ENCODE peak calls at places on chromosomes 7 and 10, in six cellular contexts. K, D, H, B, G and C are unnamed samples.
A peak's percentile ranks its signal among the peaks of the same experiment; 100 is the strongest.

GRCh38 chr10:92829042-92829785 is 19.1 kb upstream of the EXOC6 start:
- DNase-seq in H (no peak), B (no peak), G (no peak), D (no peak), K (no peak), C (no peak)

GRCh38 chr10:6402349-6402709 is 177.7 kb downstream of the PRKCQ start:
- DNase-seq in H (no peak), G (no peak), D (no peak), K (no peak), B (no peak), C (no peak)

GRCh38 chr7:27750336-27750735 is 10.4 kb downstream of the TAX1BP1 start:
- DNase-seq in B (no peak), G (peak; percentile 11), D (peak; percentile 17), K (no peak), H (no peak), C (peak; percentile 16)

GRCh38 chr7:78924581-78924980 is 528.9 kb downstream of the MAGI2 start:
- DNase-seq in K (peak; percentile 17), H (peak; percentile 1), B (peak; percentile 43), G (no peak), D (peak; percentile 50), C (peak; percentile 63)

GRCh38 chr7:33774762-33775523 is 130.4 kb upstream of the BMPER start:
- DNase-seq in B (peak; percentile 81), H (peak; percentile 70), G (no peak), K (peak; percentile 79), D (peak; percentile 7), C (peak; percentile 67)

GRCh38 chr7:158274404-158274811 is 313.2 kb downstream of the PTPRN2 start:
- DNase-seq in K (no peak), G (no peak), D (no peak), H (no peak), B (no peak), C (no peak)

GRCh38 chr7:123876557-123877256 is 31.7 kb downstream of the HYAL4 start:
- DNase-seq in B (no peak), G (peak; percentile 15), D (no peak), H (no peak), K (no peak), C (no peak)

GRCh38 chr10:79392020-79392398 is 44.7 kb downstream of the PPIF start:
- DNase-seq in K (no peak), D (no peak), B (no peak), G (no peak), H (no peak), C (no peak)

GRCh38 chr7:112160130-112160770 is 45.9 kb downstream of the DOCK4 start:
- DNase-seq in H (peak; percentile 32), G (peak; percentile 94), K (peak; percentile 48), B (peak; percentile 61), D (peak; percentile 66), C (peak; percentile 17)

GRCh38 chr7:25849361-25850184 is 302.4 kb upstream of the NFE2L3 start:
- DNase-seq in K (peak; percentile 88), D (peak; percentile 38), G (peak; percentile 90), B (peak; percentile 91), H (peak; percentile 86), C (peak; percentile 86)

GRCh38 chr7:26759108-26759507 is 105.3 kb downstream of the SKAP2 start:
- DNase-seq in G (no peak), B (no peak), D (no peak), H (no peak), K (no peak), C (no peak)

GRCh38 chr7:73652541-73652949 is 15.1 kb upstream of the VPS37D start:
- DNase-seq in B (no peak), D (no peak), K (no peak), G (no peak), H (no peak), C (no peak)

GRCh38 chr7:120785056-120785455 is 72.9 kb downstream of the TSPAN12 start:
- DNase-seq in K (no peak), H (no peak), G (no peak), D (no peak), B (no peak), C (no peak)

GRCh38 chr7:101589976-101590662 is 39.0 kb downstream of the MYL10 start:
- DNase-seq in G (no peak), H (no peak), B (no peak), K (no peak), D (no peak), C (no peak)

GRCh38 chr10:70145666-70146488 is 623 bp downstream of the TYSND1 start:
- DNase-seq in K (peak; percentile 64), B (peak; percentile 54), G (peak; percentile 80), H (peak; percentile 51), D (peak; percentile 83), C (peak; percentile 80)

GRCh38 chr10:86769991-86770390 is 13.6 kb downstream of the BMPR1A start:
- DNase-seq in B (no peak), G (no peak), H (no peak), D (no peak), K (no peak), C (no peak)

GRCh38 chr10:98272245-98272644 is 4.3 kb upstream of the LOXL4 start:
- DNase-seq in K (no peak), D (no peak), B (no peak), G (no peak), H (no peak), C (no peak)

GRCh38 chr10:110206988-110207804 is at the start of gene MXI1:
- DNase-seq in K (peak; percentile 85), B (peak; percentile 82), H (peak; percentile 80), G (peak; percentile 72), D (peak; percentile 68), C (peak; percentile 88)

GRCh38 chr7:49630513-49630912 is 142.9 kb upstream of the VWC2 start:
- DNase-seq in D (no peak), B (no peak), K (no peak), H (no peak), G (no peak), C (no peak)

GRCh38 chr7:99504281-99504602 is 220 bp upstream of the ZKSCAN5 start:
- DNase-seq in K (peak; percentile 96), G (no peak), H (no peak), B (no peak), D (peak; percentile 93), C (peak; percentile 100)

GRCh38 chr7:151061241-151062110 is 2.1 kb downstream of the SLC4A2 start:
- DNase-seq in H (no peak), B (no peak), D (no peak), K (no peak), G (no peak), C (no peak)
- H3K9ac ChIP-seq in H (peak overlapping the region; percentile 81), B (peak overlapping the region; percentile 84), D (peak overlapping the region; percentile 89), K (no peak overlapping the region), G (no peak overlapping the region), C (peak overlapping the region; percentile 92)

GRCh38 chr10:63700935-63701263 is 179.7 kb downstream of the REEP3 start:
- DNase-seq in K (no peak), B (peak; percentile 67), H (peak; percentile 42), D (no peak), G (no peak), C (peak; percentile 66)

GRCh38 chr10:63699785-63700184 is 178.6 kb downstream of the REEP3 start:
- DNase-seq in H (peak; percentile 72), K (peak; percentile 75), B (peak; percentile 59), D (peak; percentile 79), G (peak; percentile 78), C (peak; percentile 68)

GRCh38 chr10:63697956-63698814 is 177.0 kb downstream of the REEP3 start:
- DNase-seq in D (peak; percentile 72), G (no peak), H (no peak), B (no peak), K (no peak), C (no peak)

GRCh38 chr10:63700209-63700934 is 179.2 kb downstream of the REEP3 start:
- DNase-seq in B (peak; percentile 99), H (peak; percentile 99), D (peak; percentile 99), G (peak; percentile 91), K (peak; percentile 99), C (peak; percentile 96)

GRCh38 chr10:63698815-63699205 is 177.6 kb downstream of the REEP3 start:
- DNase-seq in B (no peak), G (no peak), D (no peak), H (peak; percentile 61), K (peak; percentile 65), C (no peak)
- H3K4me1 ChIP-seq in B (peaks cover 6% of the 10 kb centered on the region), G (peaks cover 27% of the 10 kb centered on the region), D (peaks cover 57% of the 10 kb centered on the region), H (peaks cover 25% of the 10 kb centered on the region), K (peaks cover 19% of the 10 kb centered on the region), C (peaks cover 51% of the 10 kb centered on the region)

GRCh38 chr7:152406491-152406890 is 29.3 kb downstream of the KMT2C start:
- DNase-seq in G (no peak), K (no peak), B (no peak), H (no peak), D (no peak), C (no peak)

GRCh38 chr7:152414779-152415178 is 21.0 kb downstream of the KMT2C start:
- DNase-seq in K (no peak), H (no peak), B (no peak), G (no peak), D (no peak), C (no peak)

DNA sequence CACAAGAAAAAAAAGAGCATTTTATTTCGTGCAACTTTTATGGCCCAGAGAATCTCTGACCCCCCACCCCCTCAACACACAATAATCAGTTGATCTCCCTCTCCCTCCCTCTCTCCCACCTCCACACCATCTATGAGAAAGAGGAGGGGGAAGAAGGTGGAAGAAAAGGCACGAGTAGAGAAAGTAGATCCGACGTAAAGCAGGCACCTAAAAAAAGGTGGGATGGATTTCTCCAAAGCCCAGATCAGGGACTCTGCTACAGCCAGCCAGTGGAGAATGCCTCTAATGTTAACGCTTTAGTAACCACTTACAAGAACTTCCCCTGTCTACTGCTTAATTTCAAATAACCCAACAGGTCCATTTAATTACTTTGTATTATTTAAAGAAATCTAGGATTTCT is 24.4 kb downstream of the KMT2C start:
- DNase-seq in B (no peak), G (no peak), K (no peak), D (no peak), H (no peak), C (no peak)
- H3K9ac ChIP-seq in B (no peak overlapping the region), G (no peak overlapping the region), K (no peak overlapping the region), D (no peak overlapping the region), H (no peak overlapping the region), C (no peak overlapping the region)

GRCh38 chr10:50640238-50640637 is 16.5 kb upstream of the SGMS1 start:
- DNase-seq in B (no peak), K (no peak), G (no peak), D (no peak), H (no peak), C (no peak)

GRCh38 chr10:50634479-50634878 is 10.7 kb upstream of the SGMS1 start:
- DNase-seq in H (no peak), D (no peak), B (no peak), K (no peak), G (no peak), C (no peak)

GRCh38 chr10:50636576-50636975 is 12.8 kb upstream of the SGMS1 start:
- DNase-seq in K (peak; percentile 51), B (no peak), H (peak; percentile 47), G (no peak), D (no peak), C (no peak)

GRCh38 chr10:50635286-50635685 is 11.5 kb upstream of the SGMS1 start:
- DNase-seq in G (peak; percentile 11), K (peak; percentile 96), B (peak; percentile 94), D (peak; percentile 45), H (peak; percentile 95), C (peak; percentile 69)

DNA sequence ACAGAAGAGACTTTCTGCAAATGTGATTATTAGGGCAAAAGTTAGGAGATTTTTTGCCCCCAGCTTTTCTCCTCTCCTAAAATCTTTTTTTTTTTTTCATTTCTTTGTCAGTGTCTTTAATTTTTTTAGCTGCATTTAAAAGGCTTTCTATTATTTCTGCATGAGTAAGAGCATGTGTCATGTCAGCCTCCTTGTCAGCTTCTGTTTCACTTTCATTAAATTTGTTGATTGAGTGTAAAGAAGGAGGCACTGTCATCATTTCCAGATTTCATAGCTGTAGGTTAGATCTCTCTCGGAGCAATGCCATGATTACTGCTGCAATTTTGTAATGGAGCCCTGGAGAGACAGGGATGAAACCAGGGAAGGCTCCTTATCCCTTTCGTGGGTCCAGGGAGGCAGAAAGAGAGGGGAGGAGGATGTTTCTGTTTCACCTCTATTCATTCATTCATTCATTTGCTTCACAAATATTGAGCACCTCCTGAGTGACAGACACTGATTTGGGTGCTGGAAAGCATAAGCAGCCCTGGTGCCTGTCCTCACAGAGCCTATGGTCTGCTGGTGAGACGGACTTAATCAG is 13.3 kb upstream of the SGMS1 start:
- DNase-seq in B (peak; percentile 30), H (peak; percentile 23), K (peak; percentile 35), D (no peak), G (no peak), C (no peak)
- H3K4me1 ChIP-seq in B (peaks cover 3% of the 10 kb centered on the region), H (peaks cover 20% of the 10 kb centered on the region), K (peaks cover 6% of the 10 kb centered on the region), D (peaks cover 5% of the 10 kb centered on the region), G (peaks cover 3% of the 10 kb centered on the region), C (peaks cover 15% of the 10 kb centered on the region)